ENCODE peak calls at places on chromosome 1, in nine cellular contexts. M is OCI-LY7; F is CD8-positive, alpha-beta T cell; T is neuronal stem cell; B is GM23338; P is cardiac muscle cell; O is stomach; U is ovary; R is lower lobe of right lung. K is an unnamed sample. For H3K4me1, the result is how much of the 10 kb centered on the place peaks cover.

GRCh38 chr1:222643603-222643936 is 25.7 kb downstream of the MIA3 start:
- DNase-seq in M (no peak), F (no peak), T (no peak), B (no peak), P (no peak), O (no peak), U (no peak), R (peak), K (peak)

GRCh38 chr1:54810144-54810942 is 9.2 kb upstream of the TTC22 start:
- DNase-seq in M (peak), F (peak), T (peak), B (peak), P (peak), O (peak), U (peak), R (peak), K (peak)

GRCh38 chr1:55555971-55556370 is 340.8 kb upstream of the USP24 start:
- DNase-seq in M (no peak), F (no peak), T (no peak), B (no peak), P (peak), O (no peak), U (no peak), R (no peak), K (no peak)

GRCh38 chr1:193308438-193308837 is 122.0 kb upstream of the B3GALT2 start:
- DNase-seq in M (no peak), F (no peak), T (no peak), B (no peak), P (no peak), O (no peak), U (no peak), R (no peak), K (no peak)

GRCh38 chr1:8027748-8028631 is 1.9 kb upstream of the ERRFI1 start:
- DNase-seq in M (no peak), F (no peak), T (no peak), B (no peak), P (no peak), O (no peak), U (no peak), R (no peak), K (no peak)

GRCh38 chr1:55817027-55817426 is 601.9 kb upstream of the USP24 start:
- DNase-seq in M (no peak), F (no peak), T (no peak), B (no peak), P (no peak), O (no peak), U (no peak), R (no peak), K (no peak)

GRCh38 chr1:241654641-241655040 is 2.6 kb downstream of the WDR64 start:
- DNase-seq in M (no peak), F (no peak), T (no peak), B (no peak), P (no peak), O (no peak), U (no peak), R (no peak), K (no peak)

GRCh38 chr1:154502066-154502741 is at the start of the genes SHE and TDRD10:
- DNase-seq in M (no peak), F (peak), T (no peak), B (peak), P (peak), O (no peak), U (peak), R (peak), K (peak)

GRCh38 chr1:85569122-85569521 is 11.4 kb upstream of the CCN1 start:
- DNase-seq in M (no peak), F (no peak), T (no peak), B (no peak), P (no peak), O (no peak), U (no peak), R (no peak), K (no peak)

DNA sequence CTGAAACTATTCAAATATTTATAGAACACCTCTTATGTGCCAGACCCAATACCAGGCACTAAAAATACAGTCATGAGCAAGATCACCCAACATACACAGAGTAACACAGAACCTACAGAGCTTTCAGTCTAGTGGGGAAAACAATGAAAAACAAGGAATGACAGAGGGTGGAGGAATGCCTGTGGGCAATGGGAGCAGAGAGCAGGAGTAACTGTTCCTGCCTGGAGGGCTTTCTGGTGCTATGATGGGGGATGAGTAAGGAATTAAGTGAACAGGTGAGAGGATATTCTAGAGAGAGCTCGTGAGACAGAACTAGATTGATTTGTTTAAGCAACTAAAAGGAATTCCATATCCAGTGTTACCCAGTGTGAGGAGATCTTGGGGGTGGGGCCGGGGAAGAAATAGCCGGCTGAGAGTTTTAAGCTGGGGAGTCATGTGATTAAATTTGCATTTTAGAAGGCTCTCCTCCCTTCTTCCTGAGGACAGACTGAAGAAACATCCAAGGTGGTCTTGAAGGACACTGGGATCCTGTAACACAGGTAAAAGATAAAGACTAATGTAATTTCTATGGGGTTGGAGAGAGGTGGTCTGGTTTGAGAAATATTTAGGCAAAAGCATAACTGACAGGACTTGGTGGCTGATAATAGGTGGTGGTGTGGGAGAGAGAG is 2.1 kb upstream of the CD53 start:
- DNase-seq in M (peak), F (no peak), T (no peak), B (peak), P (no peak), O (no peak), U (no peak), R (no peak), K (no peak)
- H3K4me3 ChIP-seq in M (peak), F (no peak), T (no peak), B (no peak), P (no peak), O (no peak), U (no peak), R (no peak), K (no peak)

DNA sequence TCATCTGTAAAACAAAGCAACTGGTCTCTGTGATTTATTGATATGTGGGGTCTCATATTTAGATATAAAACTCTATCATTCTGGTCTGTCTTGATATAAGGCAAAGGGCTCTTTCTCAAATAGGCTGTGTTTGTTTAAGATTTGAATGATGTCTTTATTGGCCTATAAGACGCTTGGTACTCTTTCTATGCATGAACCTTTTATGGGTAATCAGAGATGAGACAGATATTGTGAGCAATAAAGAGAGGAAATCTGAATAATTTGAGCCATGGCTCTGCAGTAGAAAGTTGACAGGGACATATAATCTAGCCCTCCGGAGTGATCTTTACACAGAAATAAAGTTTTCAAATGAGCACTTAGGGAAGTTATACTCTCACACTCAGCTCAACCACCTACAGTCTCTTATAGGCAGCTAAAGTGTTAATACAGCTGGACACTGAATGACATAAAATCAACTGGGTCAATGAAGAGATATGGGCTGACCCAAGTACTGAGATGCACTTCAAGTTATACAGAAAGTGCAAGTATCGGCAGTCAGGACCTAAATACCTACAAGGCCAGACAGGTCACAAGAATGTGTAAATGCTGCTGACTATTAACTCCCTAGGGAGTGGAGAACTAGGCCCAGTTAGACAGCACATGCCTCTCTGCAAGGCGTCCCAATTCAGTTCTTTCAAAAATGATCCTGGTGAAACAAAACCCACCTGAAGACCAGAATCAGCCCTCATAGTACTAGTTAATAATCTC is 111.0 kb downstream of the PTPN14 start:
- DNase-seq in M (no peak), F (no peak), T (no peak), B (peak), P (peak), O (no peak), U (no peak), R (no peak), K (no peak)
- H3K4me1 ChIP-seq in M (under half), F (under half), T (under half), B (half or more), P (under half), O (under half), U (under half), R (under half), K (under half)

DNA sequence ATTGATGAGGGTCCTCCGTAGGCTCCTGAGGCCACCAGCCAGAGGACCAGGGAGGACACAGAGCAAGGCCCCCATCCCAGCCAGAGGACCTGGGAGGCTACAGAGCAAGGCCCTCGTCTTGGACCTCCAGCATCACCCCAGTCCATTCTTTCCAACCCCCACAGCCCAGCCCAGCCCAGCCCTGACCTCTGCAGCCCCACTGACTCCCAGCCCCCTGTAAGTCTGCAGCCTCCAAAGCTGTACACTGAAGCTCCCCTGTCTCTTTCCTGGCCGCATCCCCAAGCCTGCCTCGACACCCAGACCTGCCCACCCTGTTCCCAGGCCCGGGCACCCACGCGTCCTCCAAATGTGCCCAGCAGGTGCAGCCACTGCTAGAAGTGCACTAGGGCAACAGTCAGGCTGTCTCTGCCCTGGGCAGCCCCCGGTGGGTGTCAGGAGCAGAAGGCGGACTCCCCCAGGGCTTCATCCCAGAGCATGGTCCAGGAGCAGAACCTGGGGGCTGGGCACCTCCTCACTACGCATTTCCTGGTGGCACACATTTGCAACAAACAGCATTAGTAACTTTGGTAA is 2.1 kb downstream of the DVL1 start:
- DNase-seq in M (no peak), F (no peak), T (no peak), B (no peak), P (no peak), O (no peak), U (no peak), R (no peak), K (no peak)
- H3K27ac ChIP-seq in M (no peak), F (no peak), T (no peak), B (no peak), P (no peak), O (peak), U (peak), R (peak), K (no peak)

GRCh38 chr1:208272713-208273112 is 28.5 kb upstream of the PLXNA2 start:
- DNase-seq in M (no peak), F (no peak), T (no peak), B (no peak), P (peak), O (no peak), U (no peak), R (no peak), K (no peak)

GRCh38 chr1:208269338-208269666 is 25.1 kb upstream of the PLXNA2 start:
- DNase-seq in M (no peak), F (no peak), T (no peak), B (no peak), P (no peak), O (no peak), U (no peak), R (no peak), K (no peak)

GRCh38 chr1:208268541-208269337 is 24.6 kb upstream of the PLXNA2 start:
- DNase-seq in M (no peak), F (no peak), T (no peak), B (no peak), P (no peak), O (no peak), U (no peak), R (no peak), K (no peak)

GRCh38 chr1:208272311-208272710 is 28.1 kb upstream of the PLXNA2 start:
- DNase-seq in M (no peak), F (no peak), T (no peak), B (no peak), P (no peak), O (no peak), U (no peak), R (no peak), K (no peak)

GRCh38 chr1:208270679-208271111 is 26.5 kb upstream of the PLXNA2 start:
- DNase-seq in M (no peak), F (no peak), T (no peak), B (peak), P (no peak), O (no peak), U (no peak), R (no peak), K (no peak)
- H3K4me3 ChIP-seq in M (no peak), F (no peak), T (no peak), B (no peak), P (no peak), O (no peak), U (no peak), R (no peak), K (no peak)

GRCh38 chr1:43140010-43140409 is 32.1 kb downstream of the EBNA1BP2 start:
- DNase-seq in M (no peak), F (no peak), T (no peak), B (no peak), P (no peak), O (no peak), U (no peak), R (no peak), K (no peak)

GRCh38 chr1:43143441-43143888 is 28.6 kb downstream of the EBNA1BP2 start:
- DNase-seq in M (peak), F (no peak), T (peak), B (peak), P (no peak), O (no peak), U (no peak), R (no peak), K (no peak)

GRCh38 chr1:43137445-43138052 is 34.5 kb downstream of the EBNA1BP2 start:
- DNase-seq in M (no peak), F (no peak), T (no peak), B (no peak), P (peak), O (no peak), U (no peak), R (no peak), K (no peak)

GRCh38 chr1:43144228-43144627 is 27.9 kb downstream of the EBNA1BP2 start:
- DNase-seq in M (no peak), F (no peak), T (no peak), B (no peak), P (no peak), O (no peak), U (no peak), R (no peak), K (no peak)

GRCh38 chr1:43140583-43140982 is 31.5 kb downstream of the EBNA1BP2 start:
- DNase-seq in M (no peak), F (no peak), T (no peak), B (no peak), P (no peak), O (no peak), U (no peak), R (no peak), K (no peak)
- H3K4me1 ChIP-seq in M (under half), F (under half), T (under half), B (under half), P (under half), O (under half), U (under half), R (under half), K (under half)

GRCh38 chr1:51473716-51474115 is 45.4 kb downstream of the EPS15 start:
- DNase-seq in M (no peak), F (no peak), T (no peak), B (no peak), P (no peak), O (no peak), U (no peak), R (no peak), K (no peak)

GRCh38 chr1:51469518-51469917 is 49.5 kb downstream of the EPS15 start:
- DNase-seq in M (no peak), F (no peak), T (no peak), B (no peak), P (no peak), O (no peak), U (no peak), R (no peak), K (no peak)

DNA sequence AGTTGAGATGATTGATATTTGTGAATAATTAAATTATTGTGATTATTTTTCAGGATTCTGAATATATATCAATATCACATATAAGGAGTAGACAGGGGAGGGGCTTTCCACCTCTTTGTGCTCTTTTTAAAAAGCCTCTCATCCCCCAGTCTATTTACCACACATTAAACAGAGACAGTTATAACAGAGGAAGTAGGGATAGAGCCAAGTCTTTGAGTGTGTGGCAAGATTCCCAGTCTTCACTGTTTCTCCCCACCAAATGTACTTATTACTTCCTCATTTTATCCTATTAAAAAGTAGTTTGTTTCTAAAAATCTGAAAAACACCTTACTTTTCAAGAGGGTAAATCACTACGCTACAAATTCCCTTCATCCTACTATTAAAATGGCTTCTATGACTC is 46.7 kb downstream of the EPS15 start:
- DNase-seq in M (no peak), F (no peak), T (no peak), B (no peak), P (no peak), O (no peak), U (no peak), R (no peak), K (no peak)
- H3K27ac ChIP-seq in M (no peak), F (no peak), T (no peak), B (no peak), P (no peak), O (no peak), U (no peak), R (no peak), K (no peak)